ENCODE peak calls at places on chromosome 1, in five cellular contexts. X, U, Q, H and M are unnamed samples.

GRCh38 chr1:2785631-2786328 is 15.7 kb downstream of the TTC34 start:
- DNase-seq in X (no peak), U (no peak), Q (peak; percentile 2), H (peak; percentile 39), M (no peak)

GRCh38 chr1:234188454-234188792 is 184.8 kb upstream of the COA6 start:
- DNase-seq in X (no peak), U (no peak), Q (no peak), H (no peak), M (no peak)

GRCh38 chr1:68624233-68624632 is 127.4 kb upstream of the DEPDC1 start:
- DNase-seq in X (no peak), U (no peak), Q (no peak), H (no peak), M (no peak)

GRCh38 chr1:24048205-24048869 is 63.6 kb downstream of the MYOM3 start:
- DNase-seq in X (no peak), U (no peak), Q (no peak), H (no peak), M (no peak)

GRCh38 chr1:234488054-234488953 is 9.3 kb upstream of the TARBP1 start:
- DNase-seq in X (no peak), U (no peak), Q (no peak), H (no peak), M (no peak)

GRCh38 chr1:202088216-202088615 is 34.5 kb upstream of the GPR37L1 start:
- DNase-seq in X (no peak), U (no peak), Q (no peak), H (peak; percentile 73), M (no peak)

GRCh38 chr1:183841550-183841949 is 36.6 kb downstream of the RGL1 start:
- DNase-seq in X (no peak), U (no peak), Q (no peak), H (no peak), M (no peak)

GRCh38 chr1:193069748-193070394 is 10.5 kb downstream of the RO60 start:
- DNase-seq in X (no peak), U (no peak), Q (no peak), H (no peak), M (no peak)

GRCh38 chr1:242059976-242060375 is 61.1 kb upstream of the MAP1LC3C start:
- DNase-seq in X (no peak), U (no peak), Q (no peak), H (no peak), M (no peak)

GRCh38 chr1:186763107-186763506 is 65.6 kb upstream of the PLA2G4A start:
- DNase-seq in X (no peak), U (no peak), Q (no peak), H (no peak), M (no peak)

GRCh38 chr1:221418346-221418745 is 323.5 kb downstream of the DUSP10 start:
- DNase-seq in X (no peak), U (no peak), Q (no peak), H (no peak), M (no peak)

GRCh38 chr1:28235746-28236655 is at the start of gene ATP5IF1:
- DNase-seq in X (peak; percentile 87), U (peak; percentile 99), Q (peak; percentile 97), H (peak; percentile 98), M (peak; percentile 93)

GRCh38 chr1:99988210-99988765 is 18.5 kb downstream of the SLC35A3 start:
- DNase-seq in X (no peak), U (no peak), Q (no peak), H (no peak), M (no peak)

GRCh38 chr1:87091425-87091824 is 177.0 kb downstream of the HS2ST1 start:
- DNase-seq in X (no peak), U (no peak), Q (no peak), H (no peak), M (no peak)

GRCh38 chr1:167991546-167991945 is 54.7 kb upstream of the MPC2 start:
- DNase-seq in X (no peak), U (no peak), Q (no peak), H (no peak), M (no peak)

GRCh38 chr1:161185732-161186311 is 8.5 kb upstream of the B4GALT3 start:
- DNase-seq in X (no peak), U (peak; percentile 24), Q (no peak), H (no peak), M (no peak)